ENCODE peak calls at places on chromosomes 4 and X, in six cellular contexts. E is IMR-90, T is H9, H is neuronal stem cell, K is mesenchymal stem cell, Y is H1. A is an unnamed sample. For H3K9me3, the result is how much of the 10 kb centered on the place peaks cover.

GRCh38 chr4:48271048-48271452 is 1.4 kb upstream of the TEC start:
- DNase-seq in H (no peak), Y (no peak), E (no peak), K (no peak), T (no peak), A (no peak)

GRCh38 chrX:12988797-12989196 is 13.9 kb downstream of the TMSB4X start:
- DNase-seq in H (no peak), E (peak), Y (no peak), K (no peak), T (no peak), A (no peak)

GRCh38 chr4:52577285-52577968 is 81.7 kb downstream of the USP46 start:
- DNase-seq in K (peak), Y (no peak), T (no peak), H (no peak), E (peak), A (peak)

GRCh38 chr4:147831452-147832192 is 99.7 kb downstream of the ARHGAP10 start:
- DNase-seq in K (peak), Y (no peak), E (peak), H (no peak), T (no peak), A (peak)

GRCh38 chr4:173991321-173991720 is 292.1 kb downstream of the FBXO8 start:
- DNase-seq in K (peak), E (no peak), T (no peak), Y (no peak), H (no peak), A (no peak)

GRCh38 chr4:106305435-106306055 is 10.5 kb downstream of the TBCK start:
- DNase-seq in H (no peak), K (no peak), T (no peak), Y (no peak), E (no peak), A (no peak)

GRCh38 chrX:1946974-1947373 is 332.1 kb downstream of the ASMT start:
- DNase-seq in H (no peak), K (no peak), Y (no peak), T (no peak), E (no peak), A (no peak)

GRCh38 chrX:72663737-72664136 is 50.4 kb downstream of the PHKA1 start:
- DNase-seq in T (no peak), Y (no peak), K (no peak), H (no peak), E (no peak), A (peak)

GRCh38 chr4:170003071-170004070 is 22.8 kb downstream of the MFAP3L start:
- DNase-seq in T (no peak), Y (no peak), K (no peak), E (no peak), H (no peak), A (no peak)

GRCh38 chr4:161419822-161420221 is 744.0 kb downstream of the FSTL5 start:
- DNase-seq in E (no peak), H (no peak), T (peak), Y (no peak), K (peak), A (no peak)

GRCh38 chr4:61531188-61531587 is 331.1 kb downstream of the ADGRL3 start:
- DNase-seq in E (no peak), K (peak), Y (no peak), H (peak), T (no peak), A (no peak)

GRCh38 chr4:40003986-40004385 is 26.3 kb upstream of the PDS5A start:
- DNase-seq in H (no peak), K (peak), E (peak), T (no peak), Y (no peak), A (no peak)

GRCh38 chr4:98688416-98689290 is 30.2 kb upstream of the TSPAN5 start:
- DNase-seq in K (peak), T (no peak), H (no peak), Y (no peak), E (peak), A (peak)

GRCh38 chrX:1681439-1681838 is 66.6 kb downstream of the ASMT start:
- DNase-seq in K (no peak), Y (no peak), H (no peak), T (no peak), E (no peak), A (no peak)

GRCh38 chr4:153281476-153281875 is 63.0 kb upstream of the MND1 start:
- DNase-seq in E (no peak), Y (no peak), K (no peak), H (no peak), T (no peak), A (no peak)
- H4K91ac ChIP-seq in E (no peak), Y (no peak), K (no peak), H (no peak), T (no peak), A (no peak)

GRCh38 chr4:115187136-115187535 is 73.7 kb upstream of the NDST4 start:
- DNase-seq in E (no peak), H (no peak), K (no peak), T (no peak), Y (no peak), A (no peak)

DNA sequence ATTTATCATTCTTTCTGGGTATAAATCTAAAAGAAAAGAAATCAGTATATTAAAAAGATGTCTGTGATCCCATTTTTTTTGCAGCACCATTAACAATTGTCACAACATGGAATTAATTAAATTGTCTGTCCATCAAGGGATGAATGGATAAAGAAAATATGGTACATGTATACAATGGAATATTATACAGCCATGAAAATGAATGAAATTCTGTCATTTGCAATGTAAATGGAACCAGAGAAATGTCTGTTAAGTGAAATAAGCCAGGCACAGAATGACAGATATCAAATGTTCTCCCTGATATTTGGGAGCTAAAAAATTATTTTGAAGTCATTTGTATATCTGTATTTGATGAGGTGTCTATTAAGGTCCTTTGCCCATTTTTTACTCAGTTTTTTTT is 77.1 kb upstream of the NDST4 start:
- DNase-seq in Y (no peak), T (no peak), H (no peak), E (no peak), K (no peak), A (no peak)
- H3K23ac ChIP-seq in Y (no peak), T (no peak), H (no peak), E (no peak), K (no peak), A (no peak)

GRCh38 chr4:161496-162284 is 37.4 kb downstream of the ZNF718 start:
- DNase-seq in H (no peak), Y (no peak), T (no peak), K (peak), E (no peak), A (no peak)
- H3K9me3 ChIP-seq in H (half or more), Y (half or more), T (half or more), K (half or more), E (under half), A (under half)

GRCh38 chr4:76606662-76607265 is 171.7 kb downstream of the SHROOM3 start:
- DNase-seq in T (no peak), Y (no peak), K (peak), E (no peak), H (no peak), A (no peak)

GRCh38 chr4:76607846-76608245 is 172.8 kb downstream of the SHROOM3 start:
- DNase-seq in K (no peak), T (no peak), Y (no peak), H (no peak), E (no peak), A (no peak)

GRCh38 chr4:76601791-76602190 is 166.8 kb downstream of the SHROOM3 start:
- DNase-seq in H (no peak), T (no peak), E (peak), Y (no peak), K (peak), A (peak)

GRCh38 chr4:76607266-76607799 is 172.3 kb downstream of the SHROOM3 start:
- DNase-seq in E (peak), H (peak), T (no peak), K (peak), Y (no peak), A (no peak)

DNA sequence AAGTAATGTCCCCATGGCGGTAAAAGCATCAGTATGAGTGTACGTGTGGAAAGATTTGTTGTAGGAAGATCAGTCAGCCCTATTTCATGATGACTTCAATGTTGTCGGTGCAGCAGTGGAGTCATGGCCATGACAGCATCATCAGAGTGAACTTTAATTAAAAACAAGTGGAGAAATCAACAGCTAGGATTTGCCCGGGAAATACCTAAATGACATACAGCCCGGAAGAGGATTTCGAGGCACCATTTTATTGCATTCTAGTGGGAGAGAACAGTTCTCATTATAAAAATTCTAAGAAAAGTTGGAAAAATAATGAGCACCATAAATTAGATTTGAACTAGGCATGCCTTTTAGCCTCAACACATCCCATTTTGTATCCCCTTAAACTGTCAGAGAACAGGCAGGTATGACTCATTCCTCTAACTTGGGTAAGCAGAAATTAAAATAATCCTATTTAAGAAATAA is 170.1 kb downstream of the SHROOM3 start:
- DNase-seq in K (no peak), H (no peak), E (peak), Y (no peak), T (no peak), A (no peak)
- H4K91ac ChIP-seq in K (no peak), H (no peak), E (peak), Y (no peak), T (no peak), A (no peak)

GRCh38 chr4:151760713-151761661 is at the start of gene GATB:
- DNase-seq in H (peak), K (peak), E (peak), T (peak), Y (peak), A (peak)
- H3K23ac ChIP-seq in H (no peak), K (no peak), E (peak), T (no peak), Y (no peak), A (no peak)

GRCh38 chr4:182829196-182829595 is 88.0 kb downstream of the DCTD start:
- DNase-seq in Y (no peak), H (no peak), E (no peak), K (no peak), T (no peak), A (no peak)
- H3K9me3 ChIP-seq in Y (under half), H (under half), E (under half), K (under half), T (under half), A (under half)

GRCh38 chr4:124783847-124784246 is 71.3 kb upstream of the ANKRD50 start:
- DNase-seq in Y (no peak), E (peak), K (peak), H (no peak), T (no peak), A (no peak)
- H4K91ac ChIP-seq in Y (no peak), E (no peak), K (no peak), H (no peak), T (no peak), A (no peak)

DNA sequence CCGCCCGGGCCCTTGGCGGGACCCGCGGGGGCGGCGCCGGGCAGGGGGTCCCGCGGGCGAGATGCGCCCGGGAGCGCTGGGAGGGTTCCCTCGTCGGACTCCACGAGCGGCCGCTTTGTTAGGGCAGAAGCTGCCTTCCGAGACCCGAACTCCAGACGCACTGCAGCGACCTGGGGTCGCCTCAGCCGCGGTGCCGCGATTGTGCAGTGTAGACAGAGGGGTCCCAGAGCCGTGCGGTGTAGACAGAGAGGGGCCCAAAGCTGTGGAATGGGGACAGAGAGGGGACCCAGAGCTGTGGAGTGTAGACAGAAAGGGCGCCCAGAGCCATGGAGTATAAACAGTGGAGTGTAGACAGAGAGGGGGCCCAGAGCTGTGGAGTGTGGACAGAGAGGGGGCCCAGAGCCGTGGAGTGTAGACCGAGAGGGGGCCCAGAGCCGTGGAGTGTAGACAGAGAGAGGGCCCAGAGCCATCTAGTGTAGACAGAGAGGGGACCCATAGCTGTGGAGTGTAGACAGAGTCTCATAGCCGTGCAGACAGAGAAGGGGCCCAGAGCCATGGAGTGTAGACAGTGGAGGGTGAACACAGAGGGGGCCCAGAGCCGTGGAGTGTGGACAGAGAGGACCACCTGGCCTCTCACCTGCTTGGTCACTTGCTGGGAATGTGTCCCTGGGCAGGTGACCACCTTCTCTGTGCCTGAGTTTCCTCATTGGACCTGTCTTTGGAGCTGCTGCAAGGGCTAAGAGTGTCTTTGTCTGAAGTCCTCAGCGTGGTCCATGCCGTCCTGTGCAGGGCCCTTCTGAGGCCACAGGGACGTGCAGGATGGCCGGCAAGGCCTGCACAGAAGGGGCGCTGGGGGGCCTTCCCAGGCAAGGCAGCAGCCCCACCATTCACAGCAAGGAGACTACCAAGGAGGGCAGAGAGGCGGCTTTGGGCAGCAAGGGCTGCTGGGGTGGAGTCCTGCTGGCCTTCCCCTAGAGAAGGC is 880 bp downstream of the RGS12 start:
- DNase-seq in T (peak), H (no peak), K (peak), Y (no peak), E (no peak), A (no peak)
- H3K23ac ChIP-seq in T (no peak), H (peak), K (peak), Y (no peak), E (peak), A (no peak)